ENCODE peak calls at places on chromosomes 13 and 19, in seven cellular contexts. V is heart right ventricle, Y is A549, G is fibroblast of villous mesenchyme, N is body of pancreas, H is psoas muscle, P is bronchial epithelial cell. D is an unnamed sample.

GRCh38 chr19:32866061-32866460 is 3.5 kb downstream of the SLC7A9 start:
- DNase-seq in V (no peak), Y (no peak), G (no peak), N (no peak), H (no peak), P (no peak), D (no peak)

GRCh38 chr19:41309225-41310030 is 544 bp upstream of the CCDC97 start:
- DNase-seq in V (no peak), Y (no peak), G (peak; percentile 37), N (no peak), H (no peak), P (peak; percentile 35), D (no peak)

GRCh38 chr19:56983148-56983547 is 136.6 kb upstream of the USP29 start:
- DNase-seq in V (no peak), Y (no peak), G (no peak), N (no peak), H (no peak), P (no peak), D (no peak)

GRCh38 chr19:4197625-4198466 is 15.4 kb downstream of the ANKRD24 start:
- DNase-seq in V (no peak), Y (peak; percentile 55), G (no peak), N (no peak), H (no peak), P (no peak), D (no peak)

GRCh38 chr19:46825731-46826055 is 25.0 kb downstream of the AP2S1 start:
- DNase-seq in V (no peak), Y (no peak), G (no peak), N (no peak), H (no peak), P (peak; percentile 60), D (no peak)

GRCh38 chr13:67614013-67614412 is 383.9 kb upstream of the PCDH9 start:
- DNase-seq in V (no peak), Y (no peak), G (no peak), N (no peak), H (no peak), P (no peak), D (no peak)

GRCh38 chr13:73038064-73038463 is 20.7 kb upstream of the KLF5 start:
- DNase-seq in V (no peak), Y (no peak), G (no peak), N (no peak), H (no peak), P (no peak), D (no peak)

GRCh38 chr19:6587093-6587820 is 3.7 kb downstream of the CD70 start:
- DNase-seq in V (no peak), Y (no peak), G (no peak), N (no peak), H (no peak), P (no peak), D (no peak)

GRCh38 chr19:3250675-3251074 is 26.2 kb downstream of the CELF5 start:
- DNase-seq in V (no peak), Y (peak; percentile 48), G (peak; percentile 10), N (no peak), H (no peak), P (no peak), D (peak; percentile 22)

GRCh38 chr19:14703833-14704232 is 14.0 kb downstream of the ZNF333 start:
- DNase-seq in V (no peak), Y (no peak), G (no peak), N (no peak), H (no peak), P (no peak), D (no peak)

GRCh38 chr19:3073159-3073563 is 10.9 kb upstream of the TLE5 start:
- DNase-seq in V (no peak), Y (peak; percentile 58), G (peak; percentile 74), N (no peak), H (peak; percentile 78), P (peak; percentile 46), D (peak; percentile 75)

GRCh38 chr19:5877869-5878268 is 7.5 kb upstream of the FUT5 start:
- DNase-seq in V (no peak), Y (no peak), G (no peak), N (no peak), H (no peak), P (no peak), D (no peak)

GRCh38 chr13:31221057-31221456 is 21.3 kb downstream of the B3GLCT start:
- DNase-seq in V (no peak), Y (no peak), G (no peak), N (no peak), H (no peak), P (no peak), D (no peak)

GRCh38 chr13:31043891-31044657 is 111.6 kb downstream of the TEX26 start:
- DNase-seq in V (peak; percentile 70), Y (peak; percentile 78), G (peak; percentile 83), N (peak; percentile 75), H (peak; percentile 81), P (peak; percentile 68), D (peak; percentile 91)

GRCh38 chr13:79799049-79799448 is 318.1 kb downstream of the NDFIP2 start:
- DNase-seq in V (no peak), Y (no peak), G (no peak), N (no peak), H (no peak), P (no peak), D (no peak)

DNA sequence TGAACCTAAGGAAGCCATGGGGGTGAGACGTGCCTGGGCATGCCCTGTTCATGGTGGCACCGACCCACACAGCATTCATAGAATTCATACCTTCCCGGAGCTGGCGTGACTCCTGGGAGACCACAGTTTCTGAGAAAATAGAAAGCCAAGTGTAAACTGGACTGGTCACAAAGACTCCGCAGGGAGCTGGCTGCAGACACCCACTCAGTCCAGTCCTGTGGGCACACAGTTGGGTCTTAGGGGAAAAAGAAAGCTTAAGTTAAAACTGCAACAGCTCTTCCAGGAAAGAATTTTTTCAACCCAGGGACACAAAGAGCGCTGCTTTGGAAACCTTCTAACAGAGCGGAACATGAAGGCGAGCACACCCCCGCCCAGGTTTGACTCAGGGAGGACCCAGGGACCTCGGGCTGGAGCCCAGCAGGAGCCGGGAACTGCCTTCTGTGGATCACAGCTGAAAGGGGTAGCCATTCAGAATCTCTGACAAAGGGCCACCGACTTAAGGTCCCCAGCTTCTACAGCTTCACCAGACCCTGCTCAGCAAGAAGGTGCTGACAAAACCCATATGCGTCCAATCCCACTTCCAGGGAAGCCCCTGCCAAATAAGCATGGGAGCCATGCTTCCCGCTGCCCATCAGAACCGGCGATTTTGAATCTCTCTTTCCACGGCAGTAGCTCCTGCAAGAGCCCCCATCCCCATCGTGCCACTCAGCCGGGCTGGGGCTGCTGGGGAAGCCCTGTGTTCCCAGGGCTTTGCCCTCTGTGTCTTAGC is 183.7 kb downstream of the COL4A1 start:
- DNase-seq in V (no peak), Y (no peak), G (no peak), N (no peak), H (no peak), P (peak; percentile 67), D (no peak)
- H3K4me3 ChIP-seq in V (no peak overlapping the region), Y (no peak overlapping the region), G (no peak overlapping the region), N (no peak overlapping the region), H (no peak overlapping the region), P (no peak overlapping the region), D (no peak overlapping the region)

GRCh38 chr13:51249767-51250741 is 27.9 kb downstream of the FAM124A start:
- DNase-seq in V (no peak), Y (no peak), G (no peak), N (no peak), H (no peak), P (no peak), D (peak; percentile 22)
- TF ChIP-seq CTCF in V (no peak), Y (peak; percentile 6), G (peak; percentile 58), N (peak; percentile 43), H (peak; percentile 14), P (peak; percentile 27), D (peak; percentile 55)

DNA sequence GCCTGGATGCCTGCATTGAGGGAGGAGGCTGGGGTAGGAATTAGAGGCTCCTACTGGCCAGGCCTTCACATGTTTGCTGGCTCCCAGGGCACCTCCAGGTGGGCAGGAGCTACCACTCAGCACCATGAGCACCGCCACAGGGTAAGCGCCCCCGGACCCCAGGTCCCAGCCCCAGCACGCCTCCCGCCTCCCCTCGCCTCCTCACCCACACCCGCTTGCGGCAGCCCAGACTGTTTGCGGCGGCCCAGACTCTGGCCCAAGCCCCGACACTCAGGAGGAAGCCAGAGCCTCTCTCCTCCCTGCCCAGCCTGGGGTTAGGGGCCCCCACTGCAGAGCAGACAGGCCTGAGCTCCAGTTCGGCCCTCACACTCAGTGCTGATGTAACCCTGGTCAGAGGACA is 652 bp downstream of the EPS8L1 start:
- DNase-seq in V (no peak), Y (no peak), G (no peak), N (no peak), H (no peak), P (no peak), D (no peak)
- H3K4me3 ChIP-seq in V (no peak overlapping the region), Y (no peak overlapping the region), G (no peak overlapping the region), N (no peak overlapping the region), H (no peak overlapping the region), P (peak overlapping the region; percentile 56), D (no peak overlapping the region)

GRCh38 chr19:35134601-35135091 is at the start of gene LGI4:
- DNase-seq in V (no peak), Y (no peak), G (no peak), N (no peak), H (peak; percentile 63), P (no peak), D (no peak)

GRCh38 chr19:35136977-35137702 is 1.5 kb upstream of the FXYD1 start:
- DNase-seq in V (no peak), Y (no peak), G (no peak), N (peak; percentile 66), H (peak; percentile 31), P (no peak), D (no peak)

GRCh38 chr19:35136231-35136630 is 1.4 kb upstream of the LGI4 start:
- DNase-seq in V (no peak), Y (no peak), G (no peak), N (no peak), H (no peak), P (no peak), D (no peak)

GRCh38 chr19:35133826-35134225 is 1.0 kb downstream of the LGI4 start:
- DNase-seq in V (no peak), Y (no peak), G (no peak), N (no peak), H (no peak), P (no peak), D (no peak)

GRCh38 chr19:35135389-35135909 is 590 bp upstream of the LGI4 start:
- DNase-seq in V (peak; percentile 80), Y (peak; percentile 81), G (peak; percentile 65), N (peak; percentile 76), H (peak; percentile 94), P (no peak), D (peak; percentile 73)
- TF ChIP-seq CTCF in V (peak; percentile 77), Y (peak; percentile 95), G (peak; percentile 88), N (peak; percentile 82), H (peak; percentile 92), P (peak; percentile 91), D (peak; percentile 87)

GRCh38 chr19:51944798-51945552 is 17.7 kb downstream of the ZNF613 start:
- DNase-seq in V (no peak), Y (no peak), G (no peak), N (no peak), H (no peak), P (no peak), D (peak; percentile 16)

GRCh38 chr19:51946602-51947001 is 19.3 kb downstream of the ZNF613 start:
- DNase-seq in V (no peak), Y (no peak), G (no peak), N (no peak), H (no peak), P (no peak), D (no peak)

DNA sequence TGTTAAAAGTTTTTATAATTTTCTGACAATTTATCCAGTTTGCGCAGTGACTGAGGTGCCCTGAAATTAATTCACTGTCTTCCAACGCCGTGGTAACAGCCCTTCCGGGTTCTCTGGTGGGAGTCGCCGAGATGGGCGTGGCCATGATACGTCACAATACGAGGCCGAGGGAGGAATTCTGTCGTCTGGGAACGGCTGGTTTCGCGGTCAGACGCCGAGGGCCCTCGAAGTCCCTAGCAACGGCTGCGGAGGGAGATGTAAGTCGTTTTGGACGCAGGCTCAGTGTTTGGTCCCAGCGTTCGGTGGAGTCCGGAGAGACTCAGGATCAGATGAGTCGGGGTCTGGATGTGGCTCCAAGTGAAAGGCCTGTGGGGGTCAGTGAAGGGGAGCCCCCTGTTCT is 21.7 kb downstream of the ZNF613 start:
- DNase-seq in V (peak; percentile 61), Y (no peak), G (peak; percentile 52), N (no peak), H (no peak), P (no peak), D (peak; percentile 32)
- H3K4me3 ChIP-seq in V (no peak overlapping the region), Y (no peak overlapping the region), G (peak overlapping the region; percentile 49), N (no peak overlapping the region), H (no peak overlapping the region), P (no peak overlapping the region), D (peak overlapping the region; percentile 33)

D was measured in choroid plexus epithelial cell.